ENCODE peak calls at places on chromosome 1, in eight cellular contexts. Y, C, L, U, X, N, W and J are unnamed samples.

GRCh38 chr1:221897312-221897711 is 155.4 kb upstream of the DUSP10 start:
- DNase-seq in Y (no peak), C (no peak), U (no peak), N (no peak), W (no peak), L (peak), X (no peak), J (no peak)

GRCh38 chr1:158035976-158036583 is 42.6 kb downstream of the KIRREL1 start:
- DNase-seq in C (peak), U (peak), L (peak), W (no peak), Y (no peak), N (no peak), X (peak), J (no peak)

GRCh38 chr1:60809204-60809985 is 273.0 kb upstream of the NFIA start:
- DNase-seq in W (no peak), L (peak), U (no peak), N (no peak), Y (no peak), C (no peak), X (no peak), J (no peak)

GRCh38 chr1:24720152-24720551 is 25.1 kb upstream of the CLIC4 start:
- DNase-seq in C (peak), W (peak), U (peak), Y (peak), N (peak), X (peak), L (peak), J (peak)

GRCh38 chr1:185645201-185645640 is 89.0 kb upstream of the HMCN1 start:
- DNase-seq in U (no peak), N (no peak), X (no peak), W (no peak), Y (no peak), C (no peak), L (no peak), J (no peak)

GRCh38 chr1:151060241-151061011 is at the start of gene MLLT11:
- DNase-seq in U (peak), W (peak), N (no peak), Y (peak), X (peak), L (peak), C (peak), J (no peak)

GRCh38 chr1:54593571-54594160 is 29.7 kb downstream of the FAM151A start:
- DNase-seq in L (no peak), C (no peak), N (no peak), Y (no peak), W (no peak), X (no peak), U (no peak), J (no peak)

GRCh38 chr1:182348916-182349747 is 42.5 kb downstream of the GLUL start:
- DNase-seq in X (no peak), Y (no peak), N (no peak), C (peak), U (no peak), L (no peak), W (peak), J (no peak)

GRCh38 chr1:228039986-228040385 is 33.2 kb downstream of the WNT3A start:
- DNase-seq in X (no peak), C (no peak), U (peak), Y (no peak), N (no peak), W (peak), L (no peak), J (no peak)

GRCh38 chr1:71641903-71642302 is 561.1 kb upstream of the ZRANB2 start:
- DNase-seq in C (no peak), L (no peak), U (no peak), X (no peak), N (no peak), W (no peak), Y (no peak), J (no peak)

GRCh38 chr1:237685553-237685952 is 205.2 kb downstream of the ZP4 start:
- DNase-seq in W (no peak), X (no peak), C (no peak), N (no peak), U (no peak), Y (no peak), L (no peak), J (no peak)

GRCh38 chr1:107536266-107536665 is 395.4 kb downstream of the NTNG1 start:
- DNase-seq in X (no peak), W (peak), U (no peak), L (no peak), Y (no peak), C (no peak), N (no peak), J (no peak)

GRCh38 chr1:185775505-185775904 is 41.3 kb downstream of the HMCN1 start:
- DNase-seq in X (no peak), N (no peak), L (no peak), U (no peak), C (no peak), W (no peak), Y (no peak), J (no peak)

GRCh38 chr1:116910379-116911165 is 856 bp downstream of the PTGFRN start:
- DNase-seq in L (no peak), W (peak), C (peak), U (peak), Y (peak), X (peak), N (peak), J (no peak)

GRCh38 chr1:1678581-1679380 is 13.8 kb downstream of the SLC35E2B start:
- DNase-seq in N (peak), X (no peak), W (peak), Y (peak), C (no peak), L (no peak), U (peak), J (no peak)

GRCh38 chr1:184555665-184556641 is 169.1 kb downstream of the C1orf21 start:
- DNase-seq in Y (no peak), X (no peak), C (no peak), N (no peak), U (no peak), W (no peak), L (no peak), J (no peak)

GRCh38 chr1:80251591-80251990 is 1245.1 kb upstream of the ADGRL4 start:
- DNase-seq in L (no peak), C (no peak), W (no peak), N (no peak), Y (no peak), X (no peak), U (no peak), J (no peak)

GRCh38 chr1:22053018-22053860 is 730 bp downstream of the CDC42 start:
- DNase-seq in Y (peak), L (peak), X (peak), U (peak), W (peak), N (peak), C (peak), J (no peak)

GRCh38 chr1:34780528-34780927 is 486 bp upstream of the GJB3 start:
- DNase-seq in Y (no peak), X (no peak), W (peak), C (no peak), U (no peak), N (no peak), L (no peak), J (no peak)

GRCh38 chr1:10737651-10738050 is 58.8 kb downstream of the CASZ1 start:
- DNase-seq in U (no peak), L (no peak), Y (no peak), W (no peak), X (no peak), N (no peak), C (no peak), J (no peak)

GRCh38 chr1:10736623-10737267 is 59.7 kb downstream of the CASZ1 start:
- DNase-seq in L (no peak), C (no peak), X (peak), U (no peak), Y (no peak), W (no peak), N (no peak), J (no peak)

GRCh38 chr1:10737268-10737624 is 59.2 kb downstream of the CASZ1 start:
- DNase-seq in U (no peak), L (no peak), Y (no peak), C (no peak), W (no peak), X (no peak), N (no peak), J (no peak)

GRCh38 chr1:10740123-10740522 is 56.3 kb downstream of the CASZ1 start:
- DNase-seq in X (no peak), L (no peak), U (no peak), W (no peak), N (no peak), C (no peak), Y (no peak), J (no peak)

DNA sequence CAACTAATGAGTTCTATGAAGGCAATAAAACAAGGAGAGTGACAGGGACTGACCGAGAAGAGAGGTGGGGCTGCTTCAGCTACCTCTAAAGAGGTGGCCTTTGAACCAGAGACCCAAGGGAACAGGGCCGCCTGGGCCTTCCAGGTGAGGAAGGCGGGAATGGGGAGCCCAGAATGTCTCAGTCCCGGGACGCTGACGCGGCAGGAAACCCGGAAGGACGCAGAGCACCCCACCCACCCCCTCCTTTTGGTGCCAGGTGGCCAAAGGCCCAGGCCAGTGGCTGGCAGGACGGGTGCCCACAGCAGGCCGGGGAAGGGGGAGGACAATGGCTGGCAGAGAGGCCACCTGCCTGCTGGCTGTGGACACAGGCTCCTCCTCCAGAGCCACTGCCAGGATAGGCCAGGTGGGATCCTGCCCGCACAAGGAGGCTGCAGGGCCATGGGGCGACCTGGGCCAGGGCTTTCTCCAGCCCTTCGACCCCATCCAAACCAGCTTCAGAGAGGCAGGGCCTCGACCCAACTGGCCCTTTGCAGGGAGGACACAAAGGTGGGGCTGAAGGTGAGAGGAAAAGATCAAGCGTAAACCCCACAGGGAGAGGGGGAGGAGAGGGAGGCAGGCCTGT is 58.2 kb downstream of the CASZ1 start:
- DNase-seq in Y (no peak), L (no peak), U (no peak), C (no peak), W (no peak), X (no peak), N (no peak), J (no peak)
- TF ChIP-seq POLR2A in Y (no peak), L (no peak), U (no peak), C (no peak), W (no peak), X (no peak), N (no peak), J (no peak)

DNA sequence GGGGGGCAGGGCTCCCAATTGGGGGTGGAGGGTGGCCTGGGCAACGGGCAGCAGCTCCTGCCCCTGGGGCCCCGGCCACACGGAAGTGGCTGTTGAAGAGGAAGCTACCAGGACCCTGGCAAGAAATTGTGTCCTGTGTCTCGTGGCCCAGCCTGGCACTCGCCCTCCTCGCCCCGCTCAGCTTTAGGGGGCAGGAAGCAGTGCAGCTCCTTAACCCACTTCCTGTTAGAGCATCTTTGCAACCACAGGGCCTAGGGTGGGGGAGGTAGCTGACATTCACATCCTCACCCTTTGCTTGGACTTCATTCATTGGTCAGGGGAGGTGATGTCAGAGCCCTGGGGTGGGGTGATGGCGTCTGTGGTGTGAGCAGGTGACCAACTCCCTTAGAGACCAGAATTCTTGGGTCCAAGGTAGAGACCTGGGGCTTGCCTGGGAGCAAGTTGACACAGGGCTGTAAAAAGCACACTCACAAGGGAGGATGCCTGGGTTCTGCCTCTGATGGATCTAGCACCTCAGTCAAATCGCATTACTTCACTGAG is at the start of gene ARHGAP30:
- DNase-seq in N (peak), X (peak), L (no peak), U (no peak), W (peak), C (peak), Y (peak), J (peak)
- TF ChIP-seq POLR2A in N (peak), X (peak), L (no peak), U (no peak), W (no peak), C (no peak), Y (peak), J (peak)

GRCh38 chr1:95072532-95073419 is at the start of gene ALG14:
- DNase-seq in U (peak), Y (peak), N (peak), X (peak), W (peak), C (peak), L (peak), J (peak)
- TF ChIP-seq POLR2A in U (peak), Y (peak), N (peak), X (peak), W (peak), C (peak), L (peak), J (peak)

GRCh38 chr1:84690397-84691138 is at the start of gene SSX2IP:
- DNase-seq in Y (peak), U (peak), C (peak), W (peak), N (peak), L (peak), X (peak), J (peak)
- TF ChIP-seq POLR2A in Y (peak), U (no peak), C (peak), W (peak), N (peak), L (no peak), X (no peak), J (peak)

DNA sequence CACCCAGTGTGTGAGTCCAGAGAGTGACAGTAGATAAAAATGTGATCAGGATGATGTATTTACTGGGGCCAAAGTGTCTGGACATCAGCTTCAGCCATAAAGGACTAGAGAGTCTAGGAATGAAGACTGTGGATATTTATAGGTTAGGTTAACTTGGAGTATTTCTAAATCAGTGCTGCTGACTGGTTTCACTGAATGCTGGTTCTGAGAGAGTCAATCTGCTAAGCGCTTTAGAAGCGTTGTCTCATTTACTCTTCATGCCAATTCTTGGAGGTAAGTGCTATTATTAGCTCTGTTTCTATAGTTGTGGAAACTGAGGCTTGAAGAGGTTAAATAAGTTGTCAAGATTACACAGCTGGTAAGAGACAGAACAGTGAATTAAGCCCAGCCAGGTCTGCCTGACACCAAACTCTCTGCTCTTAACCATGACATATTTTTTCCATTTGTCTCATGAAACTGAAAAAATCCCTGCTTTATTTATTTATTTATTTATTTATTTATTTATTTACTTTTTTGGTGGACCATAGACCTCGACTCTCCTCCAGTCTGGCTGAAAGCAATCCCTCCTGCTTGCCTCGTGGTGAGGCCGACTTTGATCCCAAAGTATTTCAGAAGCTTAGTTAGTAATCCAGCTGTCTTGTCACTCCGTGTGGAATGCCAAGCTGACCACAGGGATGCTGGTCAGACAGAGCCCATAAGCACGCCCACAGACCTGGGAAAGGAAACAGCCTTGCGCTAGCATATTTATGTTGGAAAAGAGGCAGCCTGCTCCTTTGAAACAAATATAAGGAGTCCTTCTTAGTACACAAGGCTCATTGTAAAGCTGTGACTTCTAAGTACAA is 16.8 kb downstream of the NTMT2 start:
- DNase-seq in U (no peak), L (peak), C (peak), W (no peak), X (peak), Y (no peak), N (peak), J (no peak)
- TF ChIP-seq POLR2A in U (no peak), L (no peak), C (no peak), W (no peak), X (no peak), Y (no peak), N (no peak), J (no peak)

GRCh38 chr1:231040800-231041704 is 998 bp upstream of the FAM89A start:
- DNase-seq in L (no peak), Y (no peak), X (peak), U (peak), N (no peak), W (peak), C (peak), J (no peak)

GRCh38 chr1:231041705-231042261 is 1.7 kb upstream of the FAM89A start:
- DNase-seq in U (no peak), W (no peak), L (no peak), Y (no peak), N (no peak), C (no peak), X (no peak), J (no peak)

GRCh38 chr1:231039161-231040018 is 664 bp downstream of the FAM89A start:
- DNase-seq in C (no peak), U (peak), X (peak), W (peak), Y (peak), L (peak), N (no peak), J (no peak)

GRCh38 chr1:231037585-231038517 is 2.2 kb downstream of the FAM89A start:
- DNase-seq in N (no peak), C (no peak), X (no peak), L (no peak), U (no peak), Y (no peak), W (no peak), J (no peak)

DNA sequence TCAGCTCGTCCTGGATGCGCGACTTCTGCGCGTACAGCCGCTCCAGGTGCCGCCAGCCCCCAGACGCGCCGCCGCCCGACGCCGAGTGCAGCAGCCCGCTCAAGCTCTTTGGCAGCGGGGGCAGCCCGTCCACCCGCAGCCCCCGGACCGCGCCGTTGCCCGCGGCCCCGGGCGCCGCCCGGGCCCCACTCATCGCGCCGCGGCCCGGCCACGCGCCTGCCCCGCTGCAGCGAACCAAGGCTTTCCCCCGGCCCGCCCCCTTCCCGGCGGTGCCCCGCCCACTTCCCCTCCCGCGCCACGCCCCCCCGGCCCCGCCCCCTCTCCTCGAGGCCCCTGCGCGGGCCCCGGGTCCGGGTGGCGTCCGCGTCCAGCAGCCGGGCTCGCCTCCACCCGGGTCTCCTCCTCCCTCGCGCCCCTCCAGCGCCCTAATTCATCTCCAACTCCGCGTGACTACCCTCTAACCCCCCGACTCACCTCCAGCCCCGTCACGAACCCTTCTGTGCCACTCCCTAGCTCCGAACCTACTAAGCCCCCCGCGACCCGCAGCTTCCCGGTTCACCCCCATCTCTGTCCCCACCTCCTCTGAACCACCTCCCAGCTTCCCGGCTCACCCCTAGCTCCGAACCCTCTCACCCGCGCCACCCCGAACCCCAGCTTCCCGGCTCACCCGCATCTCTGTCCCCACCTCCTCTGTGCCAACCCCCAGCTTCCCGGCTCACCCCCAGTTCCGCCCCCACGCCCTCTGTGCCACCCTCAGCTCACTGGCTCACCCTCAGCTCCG is at the start of gene FAM89A:
- DNase-seq in W (peak), U (peak), Y (peak), X (peak), L (no peak), N (peak), C (peak), J (no peak)
- TF ChIP-seq POLR2A in W (no peak), U (peak), Y (peak), X (no peak), L (no peak), N (no peak), C (peak), J (no peak)